ENCODE peak calls at places on chromosomes 12 and 14, in ten cellular contexts. Z is stimulated activated CD8-positive, alpha-beta memory T cell treated with anti-CD3 and anti-CD28 coated beads, Interleukin-7, amount 100 ng/mL, for 1 hour; P is head of caudate nucleus; W is hepatic stellate cell; K is activated T-helper 1 cell treated with anti-CD3 and anti-CD28 coated beads, Interleukin-2, amount 50 U/mL, for 16 hours; U is left lung; H is caudate nucleus; S is NCI-H460; M is nucleus accumbens; F is NCI-H1092. T is an unnamed sample.

GRCh38 chr12:22738945-22739344 is 114.0 kb downstream of the ETNK1 start:
- DNase-seq in F (no peak), W (no peak), U (no peak), Z (no peak), M (no peak), P (no peak), S (no peak), K (no peak), H (no peak), T (no peak)

GRCh38 chr12:85626031-85626781 is 210.0 kb downstream of the RASSF9 start:
- DNase-seq in S (peak; percentile 7), F (no peak), U (no peak), M (no peak), P (no peak), W (peak; percentile 12), Z (no peak), K (no peak), H (no peak), T (peak; percentile 64)

GRCh38 chr14:33567736-33568124 is 383.1 kb downstream of the EGLN3 start:
- DNase-seq in S (no peak), H (no peak), K (no peak), Z (no peak), M (no peak), U (no peak), F (no peak), P (no peak), W (no peak), T (no peak)

GRCh38 chr12:116002890-116003536 is 274.5 kb downstream of the MED13L start:
- DNase-seq in U (no peak), Z (no peak), S (no peak), H (no peak), P (no peak), F (no peak), M (no peak), K (no peak), W (no peak), T (no peak)

GRCh38 chr14:92706386-92706785 is 42.0 kb downstream of the LGMN start:
- DNase-seq in M (no peak), S (no peak), W (no peak), P (no peak), Z (no peak), U (no peak), H (no peak), K (no peak), F (no peak), T (no peak)

GRCh38 chr12:41604830-41605229 is 416.7 kb downstream of the PDZRN4 start:
- DNase-seq in P (no peak), M (no peak), W (no peak), U (no peak), Z (no peak), H (no peak), F (no peak), K (no peak), S (no peak), T (no peak)

GRCh38 chr14:57816568-57817284 is 49.2 kb downstream of the SLC35F4 start:
- DNase-seq in Z (no peak), K (no peak), S (no peak), U (no peak), F (no peak), W (no peak), P (no peak), H (no peak), M (no peak), T (peak; percentile 23)

GRCh38 chr14:68407838-68408237 is 385.0 kb downstream of the ZFP36L1 start:
- DNase-seq in M (no peak), Z (no peak), P (no peak), F (no peak), S (no peak), K (no peak), W (no peak), H (no peak), U (no peak), T (no peak)

GRCh38 chr12:57212701-57213067 is 3.9 kb upstream of the NXPH4 start:
- DNase-seq in U (no peak), H (no peak), F (no peak), M (no peak), W (no peak), S (no peak), Z (no peak), P (no peak), K (no peak), T (no peak)

GRCh38 chr12:5003025-5003666 is 40.5 kb upstream of the KCNA5 start:
- DNase-seq in U (no peak), Z (no peak), F (peak; percentile 69), K (no peak), H (peak; percentile 61), S (peak; percentile 37), M (peak; percentile 74), P (peak; percentile 74), W (peak; percentile 75), T (peak; percentile 85)

GRCh38 chr12:129723260-129723659 is 180.6 kb downstream of the TMEM132D start:
- DNase-seq in S (no peak), M (no peak), Z (no peak), H (no peak), K (no peak), W (no peak), U (no peak), F (no peak), P (no peak), T (no peak)

T was measured in AG08395.